ENCODE peak calls at places on chromosome 15, in eight cellular contexts. One of them, this sample, is unnamed.

GRCh38 chr15:79179108-79179561 is 88.6 kb upstream of the RASGRF1 start:
- DNase-seq in IMR-90: peak; percentile 55
- DNase-seq in A549: peak; percentile 72
- DNase-seq in pancreas: no peak
- DNase-seq in cardiac muscle cell: no peak
- DNase-seq in left lung: no peak
- DNase-seq in right atrium auricular region: no peak
- DNase-seq in psoas muscle: no peak
- DNase-seq in this sample: no peak

GRCh38 chr15:90294601-90295269 is 29.3 kb downstream of the NGRN start:
- DNase-seq in IMR-90: no peak
- DNase-seq in A549: no peak
- DNase-seq in pancreas: peak; percentile 55
- DNase-seq in cardiac muscle cell: no peak
- DNase-seq in left lung: no peak
- DNase-seq in right atrium auricular region: peak; percentile 36
- DNase-seq in psoas muscle: no peak
- DNase-seq in this sample: no peak

GRCh38 chr15:34813446-34814190 is 18.3 kb upstream of the ACTC1 start:
- DNase-seq in IMR-90: peak; percentile 18
- DNase-seq in A549: no peak
- DNase-seq in pancreas: no peak
- DNase-seq in cardiac muscle cell: peak; percentile 14
- DNase-seq in left lung: no peak
- DNase-seq in right atrium auricular region: no peak
- DNase-seq in psoas muscle: no peak
- DNase-seq in this sample: no peak

GRCh38 chr15:72932461-72932860 is 119.8 kb upstream of the NEO1 start:
- DNase-seq in IMR-90: no peak
- DNase-seq in A549: no peak
- DNase-seq in pancreas: no peak
- DNase-seq in cardiac muscle cell: no peak
- DNase-seq in left lung: no peak
- DNase-seq in right atrium auricular region: no peak
- DNase-seq in psoas muscle: no peak
- DNase-seq in this sample: no peak

GRCh38 chr15:40937762-40938529 is 8.8 kb downstream of the DLL4 start:
- DNase-seq in IMR-90: no peak
- DNase-seq in A549: peak; percentile 85
- DNase-seq in pancreas: no peak
- DNase-seq in cardiac muscle cell: no peak
- DNase-seq in left lung: no peak
- DNase-seq in right atrium auricular region: no peak
- DNase-seq in psoas muscle: no peak
- DNase-seq in this sample: peak; percentile 50

GRCh38 chr15:96362759-96363678 is 32.5 kb downstream of the NR2F2 start:
- DNase-seq in IMR-90: no peak
- DNase-seq in A549: no peak
- DNase-seq in pancreas: no peak
- DNase-seq in cardiac muscle cell: no peak
- DNase-seq in left lung: no peak
- DNase-seq in right atrium auricular region: no peak
- DNase-seq in psoas muscle: no peak
- DNase-seq in this sample: no peak

GRCh38 chr15:91965501-91966180 is 112.1 kb downstream of the SLCO3A1 start:
- DNase-seq in IMR-90: peak; percentile 33
- DNase-seq in A549: peak; percentile 77
- DNase-seq in pancreas: no peak
- DNase-seq in cardiac muscle cell: no peak
- DNase-seq in left lung: no peak
- DNase-seq in right atrium auricular region: no peak
- DNase-seq in psoas muscle: peak; percentile 47
- DNase-seq in this sample: no peak

GRCh38 chr15:64117759-64118487 is 22.1 kb downstream of the SNX1 start:
- DNase-seq in IMR-90: no peak
- DNase-seq in A549: no peak
- DNase-seq in pancreas: no peak
- DNase-seq in cardiac muscle cell: no peak
- DNase-seq in left lung: no peak
- DNase-seq in right atrium auricular region: no peak
- DNase-seq in psoas muscle: no peak
- DNase-seq in this sample: no peak

GRCh38 chr15:40291088-40291574 is 8.3 kb upstream of the ANKRD63 start:
- DNase-seq in IMR-90: peak; percentile 49
- DNase-seq in A549: peak; percentile 38
- DNase-seq in pancreas: peak; percentile 65
- DNase-seq in cardiac muscle cell: peak; percentile 82
- DNase-seq in left lung: no peak
- DNase-seq in right atrium auricular region: no peak
- DNase-seq in psoas muscle: peak; percentile 38
- DNase-seq in this sample: no peak

GRCh38 chr15:73654659-73655058 is 21.5 kb upstream of the NPTN start:
- DNase-seq in IMR-90: no peak
- DNase-seq in A549: peak; percentile 34
- DNase-seq in pancreas: no peak
- DNase-seq in cardiac muscle cell: no peak
- DNase-seq in left lung: no peak
- DNase-seq in right atrium auricular region: no peak
- DNase-seq in psoas muscle: no peak
- DNase-seq in this sample: no peak

GRCh38 chr15:37095197-37095992 is 5.0 kb downstream of the MEIS2 start:
- DNase-seq in IMR-90: no peak
- DNase-seq in A549: no peak
- DNase-seq in pancreas: no peak
- DNase-seq in cardiac muscle cell: no peak
- DNase-seq in left lung: no peak
- DNase-seq in right atrium auricular region: no peak
- DNase-seq in psoas muscle: no peak
- DNase-seq in this sample: no peak

GRCh38 chr15:52337961-52338535 is 42.4 kb upstream of the MYO5C start:
- DNase-seq in IMR-90: no peak
- DNase-seq in A549: no peak
- DNase-seq in pancreas: no peak
- DNase-seq in cardiac muscle cell: peak; percentile 49
- DNase-seq in left lung: no peak
- DNase-seq in right atrium auricular region: no peak
- DNase-seq in psoas muscle: no peak
- DNase-seq in this sample: no peak

GRCh38 chr15:52336530-52336929 is 40.9 kb upstream of the MYO5C start:
- DNase-seq in IMR-90: no peak
- DNase-seq in A549: peak; percentile 42
- DNase-seq in pancreas: no peak
- DNase-seq in cardiac muscle cell: no peak
- DNase-seq in left lung: no peak
- DNase-seq in right atrium auricular region: no peak
- DNase-seq in psoas muscle: no peak
- DNase-seq in this sample: no peak

GRCh38 chr15:52334491-52335160 is 39.0 kb upstream of the MYO5C start:
- DNase-seq in IMR-90: peak; percentile 49
- DNase-seq in A549: peak; percentile 67
- DNase-seq in pancreas: no peak
- DNase-seq in cardiac muscle cell: no peak
- DNase-seq in left lung: no peak
- DNase-seq in right atrium auricular region: no peak
- DNase-seq in psoas muscle: no peak
- DNase-seq in this sample: no peak

GRCh38 chr15:52338891-52339290 is 43.3 kb upstream of the MYO5C start:
- DNase-seq in IMR-90: no peak
- DNase-seq in A549: no peak
- DNase-seq in pancreas: no peak
- DNase-seq in cardiac muscle cell: no peak
- DNase-seq in left lung: no peak
- DNase-seq in right atrium auricular region: no peak
- DNase-seq in psoas muscle: no peak
- DNase-seq in this sample: no peak

GRCh38 chr15:52337198-52337853 is 41.7 kb upstream of the MYO5C start:
- DNase-seq in IMR-90: peak; percentile 77
- DNase-seq in A549: peak; percentile 50
- DNase-seq in pancreas: no peak
- DNase-seq in cardiac muscle cell: no peak
- DNase-seq in left lung: no peak
- DNase-seq in right atrium auricular region: no peak
- DNase-seq in psoas muscle: no peak
- DNase-seq in this sample: no peak
- H3K27ac ChIP-seq in IMR-90: no peak overlapping the region
- H3K27ac ChIP-seq in A549: peak overlapping the region; percentile 80
- H3K27ac ChIP-seq in pancreas: no peak overlapping the region
- H3K27ac ChIP-seq in cardiac muscle cell: peak overlapping the region; percentile 51
- H3K27ac ChIP-seq in left lung: no peak overlapping the region
- H3K27ac ChIP-seq in right atrium auricular region: peak overlapping the region; percentile 83
- H3K27ac ChIP-seq in psoas muscle: peak overlapping the region; percentile 44
- H3K27ac ChIP-seq in this sample: no peak overlapping the region

GRCh38 chr15:94596707-94597106 is 365.3 kb downstream of the MCTP2 start:
- DNase-seq in IMR-90: no peak
- DNase-seq in A549: no peak
- DNase-seq in pancreas: no peak
- DNase-seq in cardiac muscle cell: no peak
- DNase-seq in left lung: no peak
- DNase-seq in right atrium auricular region: no peak
- DNase-seq in psoas muscle: no peak
- DNase-seq in this sample: no peak

GRCh38 chr15:94587071-94587470 is 355.7 kb downstream of the MCTP2 start:
- DNase-seq in IMR-90: no peak
- DNase-seq in A549: no peak
- DNase-seq in pancreas: no peak
- DNase-seq in cardiac muscle cell: no peak
- DNase-seq in left lung: no peak
- DNase-seq in right atrium auricular region: no peak
- DNase-seq in psoas muscle: no peak
- DNase-seq in this sample: no peak

DNA sequence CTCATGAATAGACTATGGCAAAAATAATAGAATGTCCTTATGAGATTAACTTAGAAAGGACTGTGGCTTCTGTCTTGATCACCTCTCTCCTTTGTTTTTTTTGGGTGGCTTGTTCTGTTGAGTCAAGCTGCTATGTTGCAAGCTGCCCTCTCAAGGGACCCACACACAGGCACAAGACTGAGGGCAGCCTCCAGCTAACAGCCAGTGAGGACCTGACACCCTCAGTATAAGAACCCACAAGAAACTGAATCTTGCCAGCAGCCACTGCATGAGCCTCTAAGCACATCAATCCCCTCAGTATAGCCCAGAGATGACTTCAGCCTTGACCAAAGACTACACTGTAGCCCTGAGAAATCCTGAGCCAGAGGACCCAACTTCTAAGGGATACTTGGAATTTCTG is 361.1 kb downstream of the MCTP2 start:
- DNase-seq in IMR-90: no peak
- DNase-seq in A549: no peak
- DNase-seq in pancreas: no peak
- DNase-seq in cardiac muscle cell: no peak
- DNase-seq in left lung: no peak
- DNase-seq in right atrium auricular region: no peak
- DNase-seq in psoas muscle: no peak
- DNase-seq in this sample: no peak
- H3K27ac ChIP-seq in IMR-90: no peak overlapping the region
- H3K27ac ChIP-seq in A549: no peak overlapping the region
- H3K27ac ChIP-seq in pancreas: no peak overlapping the region
- H3K27ac ChIP-seq in cardiac muscle cell: no peak overlapping the region
- H3K27ac ChIP-seq in left lung: no peak overlapping the region
- H3K27ac ChIP-seq in right atrium auricular region: no peak overlapping the region
- H3K27ac ChIP-seq in psoas muscle: no peak overlapping the region
- H3K27ac ChIP-seq in this sample: no peak overlapping the region

DNA sequence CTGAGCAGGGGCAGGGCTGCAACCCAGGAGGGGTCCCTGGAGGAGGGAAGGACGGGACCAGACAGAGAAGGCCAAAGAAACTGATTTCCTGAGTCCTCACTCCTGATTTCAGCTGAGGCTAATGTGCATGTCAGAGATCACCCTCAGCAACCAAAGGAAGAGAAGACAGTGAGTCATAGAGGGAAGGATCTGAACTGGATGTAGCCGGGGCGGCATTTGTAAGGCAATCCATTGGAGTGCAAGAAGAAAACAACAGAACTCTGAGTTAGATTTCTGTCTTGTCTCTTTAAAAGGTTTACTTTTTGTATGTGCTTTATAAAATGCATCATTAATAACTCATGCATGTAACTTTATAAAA is 105.3 kb upstream of the AGBL1 start:
- DNase-seq in IMR-90: no peak
- DNase-seq in A549: no peak
- DNase-seq in pancreas: no peak
- DNase-seq in cardiac muscle cell: no peak
- DNase-seq in left lung: no peak
- DNase-seq in right atrium auricular region: no peak
- DNase-seq in psoas muscle: no peak
- DNase-seq in this sample: no peak
- H3K27ac ChIP-seq in IMR-90: no peak overlapping the region
- H3K27ac ChIP-seq in A549: no peak overlapping the region
- H3K27ac ChIP-seq in pancreas: no peak overlapping the region
- H3K27ac ChIP-seq in cardiac muscle cell: no peak overlapping the region
- H3K27ac ChIP-seq in left lung: no peak overlapping the region
- H3K27ac ChIP-seq in right atrium auricular region: no peak overlapping the region
- H3K27ac ChIP-seq in psoas muscle: peak overlapping the region; percentile 80
- H3K27ac ChIP-seq in this sample: no peak overlapping the region

GRCh38 chr15:38374024-38374423 is 79.9 kb upstream of the FAM98B start:
- DNase-seq in IMR-90: no peak
- DNase-seq in A549: no peak
- DNase-seq in pancreas: no peak
- DNase-seq in cardiac muscle cell: no peak
- DNase-seq in left lung: no peak
- DNase-seq in right atrium auricular region: no peak
- DNase-seq in psoas muscle: no peak
- DNase-seq in this sample: no peak

GRCh38 chr15:38378162-38378560 is 75.8 kb upstream of the FAM98B start:
- DNase-seq in IMR-90: peak; percentile 36
- DNase-seq in A549: no peak
- DNase-seq in pancreas: peak; percentile 78
- DNase-seq in cardiac muscle cell: no peak
- DNase-seq in left lung: peak; percentile 41
- DNase-seq in right atrium auricular region: peak; percentile 74
- DNase-seq in psoas muscle: peak; percentile 47
- DNase-seq in this sample: no peak

GRCh38 chr15:38374477-38374876 is 79.5 kb upstream of the FAM98B start:
- DNase-seq in IMR-90: no peak
- DNase-seq in A549: no peak
- DNase-seq in pancreas: no peak
- DNase-seq in cardiac muscle cell: no peak
- DNase-seq in left lung: no peak
- DNase-seq in right atrium auricular region: no peak
- DNase-seq in psoas muscle: no peak
- DNase-seq in this sample: no peak

GRCh38 chr15:38373016-38373415 is 80.9 kb upstream of the FAM98B start:
- DNase-seq in IMR-90: peak; percentile 52
- DNase-seq in A549: no peak
- DNase-seq in pancreas: no peak
- DNase-seq in cardiac muscle cell: no peak
- DNase-seq in left lung: no peak
- DNase-seq in right atrium auricular region: no peak
- DNase-seq in psoas muscle: no peak
- DNase-seq in this sample: no peak

DNA sequence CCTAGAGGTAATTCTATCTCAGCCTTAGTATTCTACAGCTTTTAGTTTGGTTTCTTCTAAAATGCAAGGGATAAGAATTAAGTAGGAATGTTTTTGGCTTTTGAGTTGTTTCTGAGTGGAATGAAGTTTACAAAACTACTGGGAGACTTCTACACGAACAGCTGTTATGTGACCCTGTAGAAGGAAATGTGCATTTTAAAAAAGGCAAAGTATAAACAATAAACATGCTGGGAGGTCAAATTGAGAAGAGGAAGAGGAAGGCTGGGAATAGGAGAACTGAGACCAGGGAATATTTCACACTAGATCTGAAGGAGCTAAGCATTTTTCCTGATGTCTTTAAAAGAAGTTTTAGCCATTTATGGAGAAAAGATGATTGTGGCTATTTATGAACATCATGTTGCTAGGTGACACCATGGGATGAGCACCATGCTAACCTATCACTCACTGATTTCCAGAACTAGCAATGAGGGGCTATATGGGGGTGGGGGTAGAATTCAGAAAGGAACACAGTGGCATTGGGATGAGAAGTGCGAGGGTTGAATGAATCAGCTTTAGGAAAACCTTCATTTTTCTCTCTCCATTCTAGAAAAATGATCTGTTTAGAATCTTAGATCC is 76.3 kb upstream of the FAM98B start:
- DNase-seq in IMR-90: peak; percentile 22
- DNase-seq in A549: no peak
- DNase-seq in pancreas: no peak
- DNase-seq in cardiac muscle cell: no peak
- DNase-seq in left lung: no peak
- DNase-seq in right atrium auricular region: no peak
- DNase-seq in psoas muscle: no peak
- DNase-seq in this sample: no peak
- H3K27ac ChIP-seq in IMR-90: peak overlapping the region; percentile 56
- H3K27ac ChIP-seq in A549: no peak overlapping the region
- H3K27ac ChIP-seq in pancreas: no peak overlapping the region
- H3K27ac ChIP-seq in cardiac muscle cell: no peak overlapping the region
- H3K27ac ChIP-seq in left lung: no peak overlapping the region
- H3K27ac ChIP-seq in right atrium auricular region: peak overlapping the region; percentile 58
- H3K27ac ChIP-seq in psoas muscle: peak overlapping the region; percentile 33
- H3K27ac ChIP-seq in this sample: peak overlapping the region; percentile 34

This sample was measured in breast epithelium.